ENCODE peak calls at places on chromosomes 3 and 15, in four cellular contexts. F, C, I and L are unnamed samples.

GRCh38 chr15:29130461-29130860 is 139.2 kb downstream of the NSMCE3 start:
- DNase-seq in C (no peak), I (no peak), F (no peak), L (no peak)

GRCh38 chr15:93246266-93247242 is 157.5 kb upstream of the RGMA start:
- DNase-seq in I (no peak), C (no peak), F (no peak), L (no peak)

GRCh38 chr15:71252036-71252898 is 137.0 kb downstream of the THSD4 start:
- DNase-seq in F (no peak), I (no peak), C (no peak), L (no peak)

GRCh38 chr15:34726407-34727100 is 28.2 kb downstream of the GJD2 start:
- DNase-seq in C (no peak), I (no peak), F (no peak), L (no peak)

GRCh38 chr3:52479037-52479875 is 15.9 kb upstream of the STAB1 start:
- DNase-seq in F (no peak), I (no peak), C (no peak), L (no peak)

GRCh38 chr15:59315914-59316428 is 56.7 kb downstream of the MYO1E start:
- DNase-seq in F (no peak), C (no peak), I (peak), L (no peak)

GRCh38 chr15:64060716-64061115 is 14.4 kb upstream of the DAPK2 start:
- DNase-seq in C (no peak), I (no peak), F (no peak), L (no peak)

GRCh38 chr3:14823910-14824629 is 5.3 kb downstream of the FGD5 start:
- DNase-seq in F (no peak), I (peak), C (no peak), L (no peak)

GRCh38 chr15:92908369-92909057 is 8.4 kb downstream of the CHD2 start:
- DNase-seq in C (no peak), I (peak), F (no peak), L (no peak)

GRCh38 chr3:118842147-118842863 is 192.3 kb downstream of the IGSF11 start:
- DNase-seq in I (no peak), C (no peak), F (no peak), L (no peak)

GRCh38 chr3:14803981-14804834 is 14.6 kb upstream of the FGD5 start:
- DNase-seq in I (no peak), F (no peak), C (no peak), L (no peak)

GRCh38 chr15:34099914-34100313 is 1.7 kb downstream of the EMC7 start:
- DNase-seq in F (no peak), I (no peak), C (no peak), L (no peak)

GRCh38 chr15:80712956-80713355 is 17.8 kb downstream of the ABHD17C start:
- DNase-seq in I (no peak), F (no peak), C (no peak), L (no peak)

GRCh38 chr3:48507256-48508061 is 3.5 kb upstream of the SHISA5 start:
- DNase-seq in F (peak), I (peak), C (no peak), L (peak)

GRCh38 chr3:30667250-30667585 is 60.8 kb downstream of the TGFBR2 start:
- DNase-seq in F (no peak), C (no peak), I (no peak), L (no peak)

GRCh38 chr3:53229171-53229570 is 26.7 kb downstream of the TKT start:
- DNase-seq in I (no peak), F (no peak), C (no peak), L (no peak)

GRCh38 chr3:176927280-176927679 is 270.0 kb downstream of the TBL1XR1 start:
- DNase-seq in F (no peak), C (no peak), I (no peak), L (no peak)

GRCh38 chr15:75785771-75786563 is 57.3 kb upstream of the UBE2Q2 start:
- DNase-seq in F (no peak), I (no peak), C (no peak), L (no peak)

GRCh38 chr15:58551764-58552504 is 120.1 kb downstream of the LIPC start:
- DNase-seq in F (no peak), C (no peak), I (peak), L (no peak)

GRCh38 chr15:79978694-79979519 is 7.9 kb upstream of the BCL2A1 start:
- DNase-seq in C (no peak), F (no peak), I (no peak), L (no peak)

GRCh38 chr3:11145888-11146287 is 8.4 kb upstream of the HRH1 start:
- DNase-seq in I (no peak), F (no peak), C (no peak), L (no peak)

GRCh38 chr3:59313365-59313764 is 263.5 kb upstream of the CFAP20DC start:
- DNase-seq in F (peak), C (no peak), I (peak), L (peak)

GRCh38 chr3:126311338-126311978 is 45.8 kb downstream of the KLF15 start:
- DNase-seq in F (no peak), I (no peak), C (no peak), L (no peak)

GRCh38 chr3:98733778-98734281 is 29.3 kb upstream of the ST3GAL6 start:
- DNase-seq in I (peak), F (no peak), C (peak), L (peak)

GRCh38 chr15:64842986-64843561 is 1.4 kb downstream of the PLEKHO2 start:
- DNase-seq in I (no peak), C (no peak), F (no peak), L (no peak)

GRCh38 chr3:13788522-13789424 is 91.1 kb downstream of the WNT7A start:
- DNase-seq in F (no peak), I (no peak), C (no peak), L (no peak)

GRCh38 chr3:94234177-94234788 is 171.4 kb downstream of the NSUN3 start:
- DNase-seq in C (no peak), I (peak), F (no peak), L (no peak)

GRCh38 chr3:94616833-94617232 is 554.0 kb downstream of the NSUN3 start:
- DNase-seq in C (no peak), F (no peak), I (no peak), L (no peak)